ENCODE peak calls at places on chromosomes 4 and X, in six cellular contexts. Q is AG08395, O is HCEC 1CT, F is vagina, S is RWPE1, L is endothelial cell. Y is an unnamed sample.

GRCh38 chrX:39983715-39984114 is 114.0 kb downstream of the BCOR start:
- DNase-seq in Q (no peak), O (no peak), F (no peak), S (peak; percentile 1), L (no peak), Y (peak; percentile 45)

GRCh38 chr4:151540728-151541437 is 131.9 kb downstream of the FHIP1A start:
- DNase-seq in F (no peak), O (peak; percentile 74), S (peak; percentile 77), Q (peak; percentile 50), L (no peak), Y (peak; percentile 98)

GRCh38 chrX:80817002-80817401 is 7.3 kb upstream of the BRWD3 start:
- DNase-seq in S (no peak), F (no peak), O (no peak), L (no peak), Q (no peak), Y (peak; percentile 8)

GRCh38 chr4:174553828-174554227 is 31.5 kb upstream of the HPGD start:
- DNase-seq in S (peak; percentile 43), O (peak; percentile 65), F (no peak), Q (peak; percentile 21), L (no peak), Y (peak; percentile 86)

GRCh38 chr4:175656615-175657014 is 155.4 kb downstream of the GPM6A start:
- DNase-seq in F (no peak), O (no peak), L (no peak), S (no peak), Q (no peak), Y (peak; percentile 45)

GRCh38 chrX:7110821-7111276 is 36.7 kb upstream of the STS start:
- DNase-seq in F (no peak), Q (no peak), S (no peak), O (peak; percentile 22), L (no peak), Y (peak; percentile 27)

GRCh38 chr4:140116442-140117104 is 37.4 kb downstream of the MAML3 start:
- DNase-seq in S (no peak), Q (no peak), L (no peak), F (no peak), O (no peak), Y (peak; percentile 52)

GRCh38 chr4:146072381-146072780 is 103.1 kb upstream of the LSM6 start:
- DNase-seq in Q (peak; percentile 25), S (no peak), F (no peak), O (no peak), L (no peak), Y (peak; percentile 52)

GRCh38 chr4:168247603-168248002 is 70.9 kb downstream of the DDX60 start:
- DNase-seq in O (no peak), Q (no peak), S (no peak), L (no peak), F (no peak), Y (no peak)

GRCh38 chr4:83207497-83208105 is 77.0 kb downstream of the COQ2 start:
- DNase-seq in O (no peak), L (no peak), F (peak; percentile 22), Q (peak; percentile 72), S (peak; percentile 74), Y (peak; percentile 18)

GRCh38 chr4:168524006-168524405 is 27.2 kb downstream of the PALLD start:
- DNase-seq in Q (peak; percentile 38), O (peak; percentile 80), S (peak; percentile 16), F (no peak), L (no peak), Y (peak; percentile 74)

GRCh38 chr4:123529278-123529568 is 132.6 kb downstream of the SPRY1 start:
- DNase-seq in L (no peak), S (no peak), Q (no peak), O (no peak), F (no peak), Y (no peak)

GRCh38 chrX:11864171-11864570 is 106.1 kb downstream of the MSL3 start:
- DNase-seq in Q (no peak), L (no peak), O (no peak), F (no peak), S (no peak), Y (no peak)

GRCh38 chrX:143306991-143307965 is 210.0 kb downstream of the SPANXN3 start:
- DNase-seq in Q (no peak), O (no peak), F (no peak), S (no peak), L (no peak), Y (no peak)

GRCh38 chr4:180657881-180658280 is 1585.3 kb upstream of the TENM3 start:
- DNase-seq in O (no peak), Q (no peak), L (no peak), F (no peak), S (no peak), Y (no peak)

GRCh38 chr4:147732516-147733193 is 767 bp downstream of the ARHGAP10 start:
- DNase-seq in Q (peak; percentile 45), L (peak; percentile 28), S (peak; percentile 36), O (no peak), F (no peak), Y (peak; percentile 58)

GRCh38 chrX:41085883-41086626 is 810 bp downstream of the USP9X start:
- DNase-seq in Q (peak; percentile 50), L (peak; percentile 47), O (peak; percentile 45), F (no peak), S (peak; percentile 44), Y (peak; percentile 52)

GRCh38 chrX:45621356-45622041 is 420.8 kb upstream of the DIPK2B start:
- DNase-seq in Q (peak; percentile 73), F (no peak), S (peak; percentile 68), O (peak; percentile 93), L (no peak), Y (peak; percentile 65)

GRCh38 chr4:181569553-181569952 is 673.6 kb upstream of the TENM3 start:
- DNase-seq in S (peak; percentile 68), L (no peak), F (no peak), O (peak; percentile 53), Q (peak; percentile 56), Y (peak; percentile 67)

Y was measured in MCF 10A.